ENCODE peak calls at places on chromosome X, in four cellular contexts. Z is keratinocyte, C is IMR-90, G is K562. N is an unnamed sample.

GRCh38 chrX:113522814-113523213 is 682.2 kb upstream of the AMOT start:
- DNase-seq in G (no peak), C (no peak), Z (no peak), N (peak; percentile 38)

GRCh38 chrX:150450519-150451177 is 87.5 kb downstream of the MAMLD1 start:
- DNase-seq in C (no peak), Z (no peak), G (no peak), N (no peak)

GRCh38 chrX:95145848-95146540 is 1472.0 kb downstream of the FAM133A start:
- DNase-seq in G (no peak), Z (no peak), C (no peak), N (no peak)

GRCh38 chrX:40099046-40099968 is 1.5 kb upstream of the BCOR start:
- DNase-seq in Z (no peak), C (no peak), G (peak; percentile 81), N (no peak)

GRCh38 chrX:71492086-71493065 is 40.5 kb upstream of the OGT start:
- DNase-seq in G (no peak), Z (no peak), C (peak; percentile 26), N (peak; percentile 40)

GRCh38 chrX:105314468-105314867 is 94.0 kb upstream of the TEX13A start:
- DNase-seq in Z (peak; percentile 44), G (no peak), C (peak; percentile 23), N (peak; percentile 57)

GRCh38 chrX:16892504-16893362 is 22.6 kb upstream of the RBBP7 start:
- DNase-seq in G (peak; percentile 87), Z (no peak), C (peak; percentile 82), N (peak; percentile 70)

GRCh38 chrX:119698835-119699234 is 5.9 kb upstream of the SEPTIN6 start:
- DNase-seq in G (peak; percentile 66), Z (peak; percentile 5), C (peak; percentile 67), N (peak; percentile 47)

GRCh38 chrX:111168314-111168713 is 72.3 kb downstream of the PAK3 start:
- DNase-seq in C (peak; percentile 0), Z (no peak), G (peak; percentile 4), N (no peak)

GRCh38 chrX:140431521-140431920 is 73.3 kb downstream of the SOX3 start:
- DNase-seq in C (peak; percentile 1), G (no peak), Z (no peak), N (no peak)

GRCh38 chrX:119325456-119325855 is 73.7 kb upstream of the SLC25A43 start:
- DNase-seq in G (no peak), C (no peak), Z (no peak), N (no peak)

GRCh38 chrX:132004728-132005127 is 18.4 kb upstream of the STK26 start:
- DNase-seq in G (peak; percentile 68), Z (peak; percentile 36), C (no peak), N (no peak)

GRCh38 chrX:149456476-149457245 is 48.4 kb downstream of the IDS start:
- DNase-seq in Z (no peak), C (no peak), G (no peak), N (no peak)

GRCh38 chrX:69154051-69154450 is 11.2 kb downstream of the PJA1 start:
- DNase-seq in C (no peak), Z (no peak), G (no peak), N (no peak)

DNA sequence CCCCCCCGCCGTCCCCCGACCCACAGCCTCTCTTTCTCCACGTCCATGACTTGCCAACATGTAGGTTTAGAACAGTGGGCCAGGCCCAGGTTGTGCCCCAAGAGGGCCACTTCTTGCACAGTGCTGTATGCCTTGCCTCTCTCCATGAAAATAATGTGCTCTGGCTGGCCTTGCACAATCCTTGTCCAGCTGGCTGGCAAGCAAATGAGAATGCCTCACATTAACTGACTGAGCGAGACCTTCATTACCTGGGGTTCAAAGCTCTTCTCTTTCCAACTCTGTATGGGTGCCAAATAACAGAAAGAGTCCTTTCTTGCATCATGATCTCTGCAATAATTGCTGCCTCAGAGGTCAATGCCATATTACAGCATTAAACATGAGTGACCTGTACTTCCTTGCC is 416.6 kb downstream of the FGF13 start:
- DNase-seq in C (no peak), G (no peak), Z (no peak), N (no peak)
- H3K9me1 ChIP-seq in C (no peaks in the 10 kb centered on the region), G (no peaks in the 10 kb centered on the region), Z (no peaks in the 10 kb centered on the region), N (no peaks in the 10 kb centered on the region)

GRCh38 chrX:47223476-47224250 is 5.2 kb downstream of the CDK16 start:
- DNase-seq in C (no peak), G (no peak), Z (no peak), N (no peak)
- H3K9me1 ChIP-seq in C (peaks cover 19% of the 10 kb centered on the region), G (peaks cover 7% of the 10 kb centered on the region), Z (no peaks in the 10 kb centered on the region), N (no peaks in the 10 kb centered on the region)

GRCh38 chrX:8462488-8462887 is 2.1 kb upstream of the VCX3B start:
- DNase-seq in G (no peak), C (no peak), Z (no peak), N (no peak)
- H3K9me1 ChIP-seq in G (no peaks in the 10 kb centered on the region), C (no peaks in the 10 kb centered on the region), Z (no peaks in the 10 kb centered on the region), N (no peaks in the 10 kb centered on the region)

DNA sequence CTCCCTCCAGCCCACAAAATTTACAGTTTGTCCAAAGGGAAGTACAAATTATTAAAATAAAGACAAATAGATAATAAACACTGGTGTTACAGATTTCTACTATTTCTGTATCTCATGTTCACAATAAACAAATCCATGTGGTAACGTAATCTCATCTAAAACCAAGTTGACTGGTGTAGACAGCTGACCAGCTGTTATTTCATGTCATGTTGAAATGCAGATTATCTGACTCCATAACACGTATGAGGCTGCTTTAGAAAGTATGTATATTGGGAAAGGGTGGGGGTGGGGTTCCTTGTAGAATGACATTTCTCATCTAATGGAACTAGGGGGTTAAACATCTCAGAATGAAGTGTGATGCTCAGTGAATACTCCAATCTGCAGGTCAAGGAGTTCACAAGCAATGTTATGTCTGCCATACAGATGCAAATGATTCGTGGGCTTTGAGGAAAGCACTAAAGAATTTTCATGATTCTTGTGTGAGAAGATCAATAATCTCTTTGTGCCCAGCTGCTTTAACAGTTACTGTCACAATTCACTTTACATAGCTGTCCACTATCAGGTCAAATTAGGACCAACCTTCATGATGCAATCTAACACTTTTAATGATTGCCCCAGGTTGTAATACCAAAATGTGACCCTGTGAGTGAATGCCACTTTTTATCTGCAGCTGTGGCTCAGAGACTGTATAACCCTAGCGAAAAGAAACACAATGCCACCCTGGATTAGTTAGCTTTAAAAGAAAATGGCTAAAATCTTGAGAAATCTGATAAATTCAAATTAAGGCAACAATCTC is 114.0 kb downstream of the ENOX2 start:
- DNase-seq in Z (no peak), C (peak; percentile 3), G (no peak), N (no peak)
- H3K9me1 ChIP-seq in Z (no peaks in the 10 kb centered on the region), C (no peaks in the 10 kb centered on the region), G (no peaks in the 10 kb centered on the region), N (no peaks in the 10 kb centered on the region)

DNA sequence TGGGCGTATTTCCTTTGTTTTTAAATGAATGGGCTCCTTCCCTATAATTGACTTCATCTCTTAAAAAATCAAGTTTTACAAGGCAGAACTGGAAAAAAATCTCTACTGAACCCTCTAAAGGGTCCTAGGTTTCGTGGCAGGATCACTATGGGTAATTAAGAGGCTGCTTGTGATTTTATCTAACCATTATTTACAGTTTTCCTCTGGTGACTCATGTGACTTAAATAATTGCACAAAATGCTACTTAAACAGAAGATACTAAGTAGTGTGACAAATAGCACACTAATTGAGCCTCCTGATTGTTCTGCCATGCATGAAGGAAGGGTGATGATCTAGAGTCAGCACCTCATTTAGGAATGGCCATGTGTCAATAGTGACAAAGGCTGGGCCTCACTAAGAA is 35.5 kb downstream of the OFD1 start:
- DNase-seq in C (no peak), G (no peak), Z (no peak), N (no peak)
- H3K9me1 ChIP-seq in C (no peaks in the 10 kb centered on the region), G (no peaks in the 10 kb centered on the region), Z (no peaks in the 10 kb centered on the region), N (no peaks in the 10 kb centered on the region)